ENCODE peak calls at places on chromosome 14, in ten cellular contexts. A is sigmoid colon, P is GM23338, O is breast epithelium, I is stomach, F is GM12891, E is HL-60, Z is transverse colon, R is upper lobe of left lung, T is HCT116. B is an unnamed sample.
A peak's percentile ranks its signal among the peaks of the same experiment; 100 is the strongest.

GRCh38 chr14:74382231-74382630 is 34.0 kb downstream of the VRTN start:
- DNase-seq in A (no peak), P (no peak), O (no peak), I (no peak), F (no peak), E (no peak), Z (no peak), R (no peak), T (no peak), B (no peak)

GRCh38 chr14:34883954-34884353 is 8.8 kb upstream of the BAZ1A start:
- DNase-seq in A (no peak), P (no peak), O (no peak), I (no peak), F (no peak), E (peak; percentile 25), Z (no peak), R (no peak), T (no peak), B (no peak)

GRCh38 chr14:61444215-61444768 is 122.9 kb downstream of the PRKCH start:
- DNase-seq in A (no peak), P (no peak), O (no peak), I (no peak), F (no peak), E (peak; percentile 78), Z (peak; percentile 38), R (no peak), T (no peak), B (no peak)

GRCh38 chr14:22837750-22838538 is 1.6 kb downstream of the MMP14 start:
- DNase-seq in A (peak; percentile 95), P (peak; percentile 71), O (no peak), I (no peak), F (no peak), E (no peak), Z (peak; percentile 55), R (no peak), T (no peak), B (peak; percentile 68)

GRCh38 chr14:51653096-51653814 is 1.5 kb downstream of the FRMD6 start:
- DNase-seq in A (no peak), P (peak; percentile 67), O (no peak), I (no peak), F (no peak), E (no peak), Z (no peak), R (no peak), T (no peak), B (no peak)

GRCh38 chr14:73662439-73663056 is 17.8 kb downstream of the DNAL1 start:
- DNase-seq in A (no peak), P (peak; percentile 83), O (no peak), I (no peak), F (no peak), E (no peak), Z (no peak), R (no peak), T (peak; percentile 85), B (peak; percentile 11)

GRCh38 chr14:78414172-78414571 is 244.0 kb downstream of the NRXN3 start:
- DNase-seq in A (no peak), P (no peak), O (no peak), I (no peak), F (no peak), E (no peak), Z (no peak), R (no peak), T (no peak), B (no peak)

GRCh38 chr14:98137626-98138025 is 1134.4 kb downstream of the BCL11B start:
- DNase-seq in A (no peak), P (no peak), O (no peak), I (no peak), F (no peak), E (no peak), Z (no peak), R (no peak), T (no peak), B (no peak)

GRCh38 chr14:74531467-74531866 is 37.9 kb downstream of the ISCA2 start:
- DNase-seq in A (no peak), P (peak; percentile 78), O (no peak), I (peak; percentile 28), F (no peak), E (no peak), Z (peak; percentile 28), R (no peak), T (peak; percentile 63), B (no peak)

GRCh38 chr14:22607291-22607690 is 9.2 kb downstream of the ABHD4 start:
- DNase-seq in A (no peak), P (no peak), O (no peak), I (no peak), F (no peak), E (no peak), Z (no peak), R (no peak), T (no peak), B (no peak)

GRCh38 chr14:48111151-48111550 is 435.7 kb upstream of the MDGA2 start:
- DNase-seq in A (no peak), P (no peak), O (no peak), I (no peak), F (no peak), E (no peak), Z (no peak), R (no peak), T (no peak), B (no peak)

DNA sequence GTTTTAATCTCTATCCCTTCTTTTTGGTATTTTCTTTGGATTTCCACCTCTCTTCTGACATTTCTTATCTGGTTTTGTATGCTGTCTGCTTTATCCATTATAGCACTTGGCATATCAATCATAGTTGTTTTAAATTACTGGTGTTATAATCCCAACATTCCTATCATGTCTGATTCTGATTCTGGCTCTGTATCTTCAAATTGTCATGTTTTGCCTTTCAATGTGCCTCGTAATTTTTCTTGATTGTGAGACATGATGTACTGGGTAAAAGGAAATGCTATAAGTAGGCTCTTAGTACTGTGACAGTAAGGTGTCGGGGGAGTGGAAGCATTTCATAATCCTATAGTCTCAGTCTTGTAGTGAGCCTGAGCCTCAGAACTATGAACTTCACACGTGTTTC is 729.3 kb upstream of the NOVA1 start:
- DNase-seq in A (no peak), P (no peak), O (no peak), I (no peak), F (no peak), E (no peak), Z (no peak), R (no peak), T (no peak), B (no peak)
- TF ChIP-seq POLR2AphosphoS5 in A (no peak), P (no peak), O (no peak), I (no peak), F (no peak), E (no peak), Z (no peak), R (no peak), T (no peak), B (no peak)

GRCh38 chr14:68089146-68089715 is 269.7 kb downstream of the RAD51B start:
- DNase-seq in A (peak; percentile 71), P (no peak), O (no peak), I (no peak), F (no peak), E (no peak), Z (no peak), R (no peak), T (peak; percentile 86), B (no peak)
- TF ChIP-seq POLR2AphosphoS5 in A (peak; percentile 51), P (no peak), O (no peak), I (no peak), F (no peak), E (no peak), Z (no peak), R (no peak), T (peak; percentile 37), B (no peak)

GRCh38 chr14:85532570-85532969 is 2.6 kb downstream of the FLRT2 start:
- DNase-seq in A (no peak), P (no peak), O (no peak), I (no peak), F (no peak), E (no peak), Z (no peak), R (no peak), T (no peak), B (no peak)
- TF ChIP-seq POLR2AphosphoS5 in A (no peak), P (no peak), O (no peak), I (no peak), F (no peak), E (no peak), Z (no peak), R (no peak), T (no peak), B (no peak)

GRCh38 chr14:50533314-50533705 is 941 bp upstream of the MAP4K5 start:
- DNase-seq in A (no peak), P (no peak), O (no peak), I (no peak), F (no peak), E (no peak), Z (no peak), R (no peak), T (no peak), B (no peak)

GRCh38 chr14:50530794-50531193 is 1.6 kb downstream of the MAP4K5 start:
- DNase-seq in A (no peak), P (no peak), O (no peak), I (no peak), F (no peak), E (no peak), Z (no peak), R (no peak), T (no peak), B (no peak)

GRCh38 chr14:50531595-50532501 is 521 bp downstream of the MAP4K5 start:
- DNase-seq in A (peak; percentile 81), P (peak; percentile 77), O (peak; percentile 22), I (peak; percentile 48), F (no peak), E (peak; percentile 32), Z (peak; percentile 51), R (peak; percentile 91), T (no peak), B (peak; percentile 45)

GRCh38 chr14:50533806-50534205 is 1.4 kb upstream of the MAP4K5 start:
- DNase-seq in A (no peak), P (no peak), O (no peak), I (no peak), F (no peak), E (no peak), Z (no peak), R (no peak), T (no peak), B (no peak)

GRCh38 chr14:50532502-50533313 is at the start of gene MAP4K5:
- DNase-seq in A (peak; percentile 96), P (peak; percentile 91), O (peak; percentile 86), I (peak; percentile 93), F (peak; percentile 86), E (peak; percentile 86), Z (peak; percentile 94), R (peak; percentile 98), T (peak; percentile 76), B (peak; percentile 92)
- TF ChIP-seq POLR2AphosphoS5 in A (no peak), P (peak; percentile 52), O (peak; percentile 56), I (peak; percentile 54), F (no peak), E (peak; percentile 32), Z (peak; percentile 28), R (peak; percentile 70), T (no peak), B (peak; percentile 75)

GRCh38 chr14:70702154-70702553 is 60.4 kb downstream of the TTC9 start:
- DNase-seq in A (no peak), P (no peak), O (no peak), I (no peak), F (no peak), E (no peak), Z (no peak), R (no peak), T (no peak), B (no peak)
- TF ChIP-seq POLR2AphosphoS5 in A (no peak), P (no peak), O (no peak), I (no peak), F (no peak), E (no peak), Z (no peak), R (no peak), T (no peak), B (no peak)

B was measured in prostate gland.